ENCODE peak calls at places on chromosome 7, in eight cellular contexts. X, I, S, U, D, Y, Q and R are unnamed samples.

GRCh38 chr7:115851291-115851690 is 179.3 kb downstream of the TFEC start:
- DNase-seq in X (no peak), I (no peak), S (peak; percentile 10), U (no peak), D (peak; percentile 65), Y (no peak), Q (no peak), R (peak; percentile 72)

GRCh38 chr7:44112231-44112996 is 8.3 kb downstream of the AEBP1 start:
- DNase-seq in X (no peak), I (peak; percentile 54), S (no peak), U (no peak), D (no peak), Y (no peak), Q (no peak), R (no peak)

GRCh38 chr7:32275216-32275979 is 205.2 kb upstream of the PDE1C start:
- DNase-seq in X (no peak), I (no peak), S (no peak), U (no peak), D (no peak), Y (no peak), Q (no peak), R (peak; percentile 15)

GRCh38 chr7:43785425-43785824 is 26.9 kb downstream of the BLVRA start:
- DNase-seq in X (no peak), I (no peak), S (peak; percentile 33), U (no peak), D (peak; percentile 3), Y (no peak), Q (no peak), R (peak; percentile 93)

GRCh38 chr7:24724451-24725190 is 32.6 kb downstream of the GSDME start:
- DNase-seq in X (no peak), I (no peak), S (no peak), U (no peak), D (no peak), Y (no peak), Q (no peak), R (no peak)

GRCh38 chr7:98165827-98166667 is 45.2 kb upstream of the BHLHA15 start:
- DNase-seq in X (peak; percentile 80), I (peak; percentile 62), S (no peak), U (peak; percentile 56), D (no peak), Y (peak; percentile 55), Q (peak; percentile 40), R (peak; percentile 42)

GRCh38 chr7:454356-455109 is 65.1 kb downstream of the PDGFA start:
- DNase-seq in X (peak; percentile 37), I (no peak), S (no peak), U (no peak), D (no peak), Y (no peak), Q (no peak), R (no peak)

GRCh38 chr7:126378642-126379041 is 874.1 kb downstream of the GRM8 start:
- DNase-seq in X (no peak), I (no peak), S (no peak), U (no peak), D (no peak), Y (no peak), Q (no peak), R (no peak)

GRCh38 chr7:101823596-101823995 is 6.2 kb downstream of the CUX1 start:
- DNase-seq in X (no peak), I (no peak), S (no peak), U (no peak), D (no peak), Y (no peak), Q (no peak), R (no peak)

GRCh38 chr7:157979631-157980340 is 607.8 kb downstream of the PTPRN2 start:
- DNase-seq in X (no peak), I (no peak), S (no peak), U (no peak), D (no peak), Y (no peak), Q (no peak), R (no peak)

GRCh38 chr7:66413379-66414114 is 208.4 kb downstream of the TPST1 start:
- DNase-seq in X (peak; percentile 90), I (peak; percentile 87), S (peak; percentile 30), U (peak; percentile 92), D (peak; percentile 85), Y (peak; percentile 75), Q (peak; percentile 75), R (peak; percentile 33)

GRCh38 chr7:121530251-121531174 is 134.4 kb upstream of the FAM3C start:
- DNase-seq in X (no peak), I (no peak), S (no peak), U (peak; percentile 16), D (no peak), Y (peak; percentile 6), Q (peak; percentile 59), R (peak; percentile 96)

GRCh38 chr7:105656922-105657521 is 75.7 kb upstream of the EFCAB10 start:
- DNase-seq in X (no peak), I (no peak), S (no peak), U (peak; percentile 56), D (no peak), Y (no peak), Q (peak; percentile 39), R (peak; percentile 50)

GRCh38 chr7:140230517-140230861 is 53.7 kb upstream of the KDM7A start:
- DNase-seq in X (peak; percentile 67), I (peak; percentile 69), S (no peak), U (no peak), D (no peak), Y (no peak), Q (no peak), R (no peak)

GRCh38 chr7:66016131-66016461 is 34.1 kb upstream of the GUSB start:
- DNase-seq in X (no peak), I (no peak), S (peak; percentile 35), U (no peak), D (no peak), Y (no peak), Q (no peak), R (peak; percentile 57)

GRCh38 chr7:2757361-2757903 is 69.4 kb downstream of the AMZ1 start:
- DNase-seq in X (no peak), I (peak; percentile 77), S (no peak), U (no peak), D (peak; percentile 50), Y (peak; percentile 50), Q (no peak), R (peak; percentile 79)

GRCh38 chr7:37095122-37095521 is 353.5 kb downstream of the ELMO1 start:
- DNase-seq in X (no peak), I (no peak), S (no peak), U (no peak), D (no peak), Y (no peak), Q (no peak), R (no peak)

GRCh38 chr7:64802699-64803098 is 8.5 kb downstream of the ZNF138 start:
- DNase-seq in X (no peak), I (no peak), S (peak; percentile 24), U (no peak), D (peak; percentile 51), Y (no peak), Q (no peak), R (no peak)

GRCh38 chr7:2732959-2733584 is 45.1 kb downstream of the AMZ1 start:
- DNase-seq in X (no peak), I (peak; percentile 77), S (no peak), U (no peak), D (no peak), Y (peak; percentile 72), Q (no peak), R (peak; percentile 47)

GRCh38 chr7:156639426-156640256 is 933 bp upstream of the RNF32 start:
- DNase-seq in X (peak; percentile 58), I (no peak), S (no peak), U (no peak), D (no peak), Y (no peak), Q (peak; percentile 3), R (peak; percentile 17)

GRCh38 chr7:128137096-128137655 is 103.9 kb upstream of the LEP start:
- DNase-seq in X (no peak), I (no peak), S (no peak), U (no peak), D (no peak), Y (no peak), Q (no peak), R (peak; percentile 81)

GRCh38 chr7:80646088-80646961 is 7.9 kb downstream of the CD36 start:
- DNase-seq in X (no peak), I (no peak), S (no peak), U (no peak), D (no peak), Y (no peak), Q (no peak), R (no peak)

GRCh38 chr7:100735730-100736129 is 2.3 kb downstream of the ZAN start:
- DNase-seq in X (no peak), I (no peak), S (no peak), U (no peak), D (no peak), Y (no peak), Q (no peak), R (no peak)

GRCh38 chr7:28180031-28180363 is 598 bp downstream of the JAZF1 start:
- DNase-seq in X (no peak), I (no peak), S (no peak), U (no peak), D (no peak), Y (no peak), Q (no peak), R (no peak)

GRCh38 chr7:133183042-133183441 is 69.8 kb upstream of the EXOC4 start:
- DNase-seq in X (no peak), I (no peak), S (no peak), U (no peak), D (no peak), Y (no peak), Q (no peak), R (no peak)

GRCh38 chr7:50555594-50556140 is 9.5 kb downstream of the DDC start:
- DNase-seq in X (no peak), I (no peak), S (no peak), U (no peak), D (no peak), Y (no peak), Q (no peak), R (no peak)

GRCh38 chr7:154750353-154750801 is 252.5 kb downstream of the PAXIP1 start:
- DNase-seq in X (no peak), I (no peak), S (no peak), U (no peak), D (no peak), Y (no peak), Q (no peak), R (no peak)

GRCh38 chr7:77811895-77812685 is 13.5 kb downstream of the PHTF2 start:
- DNase-seq in X (no peak), I (no peak), S (peak; percentile 32), U (no peak), D (no peak), Y (no peak), Q (no peak), R (peak; percentile 86)

GRCh38 chr7:136640977-136641376 is 227.5 kb upstream of the CHRM2 start:
- DNase-seq in X (no peak), I (no peak), S (peak; percentile 54), U (no peak), D (peak; percentile 50), Y (no peak), Q (no peak), R (no peak)

GRCh38 chr7:102849079-102849478 is 63.7 kb upstream of the LRRC17 start:
- DNase-seq in X (no peak), I (no peak), S (no peak), U (no peak), D (no peak), Y (no peak), Q (no peak), R (no peak)

GRCh38 chr7:50307368-50308012 is 3.0 kb downstream of the IKZF1 start:
- DNase-seq in X (no peak), I (no peak), S (no peak), U (no peak), D (no peak), Y (no peak), Q (no peak), R (no peak)

GRCh38 chr7:2870471-2870941 is 26.4 kb upstream of the GNA12 start:
- DNase-seq in X (peak; percentile 78), I (peak; percentile 90), S (peak; percentile 74), U (no peak), D (peak; percentile 31), Y (peak; percentile 87), Q (peak; percentile 76), R (peak; percentile 69)

GRCh38 chr7:159151231-159151630 is 6.6 kb upstream of the VIPR2 start:
- DNase-seq in X (no peak), I (no peak), S (no peak), U (no peak), D (no peak), Y (no peak), Q (no peak), R (no peak)

GRCh38 chr7:30660331-30661255 is 21.7 kb downstream of the CRHR2 start:
- DNase-seq in X (no peak), I (peak; percentile 29), S (no peak), U (no peak), D (no peak), Y (no peak), Q (no peak), R (no peak)